ENCODE peak calls at places on chromosomes 11 and 22, in eight cellular contexts. One of them, this sample, is unnamed.

GRCh38 chr11:43937434-43938411 is 4.7 kb upstream of the C11orf96 start:
- DNase-seq in NCI-H1092 treated with DMSO at 0.1 percent for 48 hours: no peak
- DNase-seq in left colon: no peak
- DNase-seq in stimulated activated CD4-positive, alpha-beta T cell treated with anti-CD3 and anti-CD28 coated beads, Interleukin-4, amount 100 ng/mL, for 1 hour: no peak
- DNase-seq in anterior cingulate cortex: no peak
- DNase-seq in dermis blood vessel endothelial cell: peak
- DNase-seq in HFFc6: peak
- DNase-seq in NCI-H510A treated with DMSO at 0.1 percent for 48 hours: no peak
- DNase-seq in this sample: peak

GRCh38 chr11:62612366-62613274 is at the start of the genes EML3 and ROM1:
- DNase-seq in NCI-H1092 treated with DMSO at 0.1 percent for 48 hours: peak
- DNase-seq in left colon: peak
- DNase-seq in anterior cingulate cortex: peak
- DNase-seq in HFFc6: peak
- DNase-seq in NCI-H510A treated with DMSO at 0.1 percent for 48 hours: peak
- DNase-seq in dermis blood vessel endothelial cell: peak
- DNase-seq in stimulated activated CD4-positive, alpha-beta T cell treated with anti-CD3 and anti-CD28 coated beads, Interleukin-4, amount 100 ng/mL, for 1 hour: peak
- DNase-seq in this sample: peak

GRCh38 chr11:57645716-57646085 is 4.0 kb downstream of the YPEL4 start:
- DNase-seq in dermis blood vessel endothelial cell: no peak
- DNase-seq in NCI-H510A treated with DMSO at 0.1 percent for 48 hours: no peak
- DNase-seq in HFFc6: no peak
- DNase-seq in anterior cingulate cortex: no peak
- DNase-seq in NCI-H1092 treated with DMSO at 0.1 percent for 48 hours: no peak
- DNase-seq in left colon: no peak
- DNase-seq in stimulated activated CD4-positive, alpha-beta T cell treated with anti-CD3 and anti-CD28 coated beads, Interleukin-4, amount 100 ng/mL, for 1 hour: no peak
- DNase-seq in this sample: no peak

GRCh38 chr11:76269247-76269646 is 62.9 kb upstream of the WNT11 start:
- DNase-seq in stimulated activated CD4-positive, alpha-beta T cell treated with anti-CD3 and anti-CD28 coated beads, Interleukin-4, amount 100 ng/mL, for 1 hour: no peak
- DNase-seq in anterior cingulate cortex: no peak
- DNase-seq in HFFc6: no peak
- DNase-seq in NCI-H1092 treated with DMSO at 0.1 percent for 48 hours: no peak
- DNase-seq in left colon: no peak
- DNase-seq in dermis blood vessel endothelial cell: no peak
- DNase-seq in NCI-H510A treated with DMSO at 0.1 percent for 48 hours: no peak
- DNase-seq in this sample: no peak

GRCh38 chr11:20110908-20111669 is 49.2 kb downstream of the DBX1 start:
- DNase-seq in HFFc6: peak
- DNase-seq in left colon: peak
- DNase-seq in anterior cingulate cortex: peak
- DNase-seq in NCI-H510A treated with DMSO at 0.1 percent for 48 hours: peak
- DNase-seq in dermis blood vessel endothelial cell: peak
- DNase-seq in stimulated activated CD4-positive, alpha-beta T cell treated with anti-CD3 and anti-CD28 coated beads, Interleukin-4, amount 100 ng/mL, for 1 hour: peak
- DNase-seq in NCI-H1092 treated with DMSO at 0.1 percent for 48 hours: peak
- DNase-seq in this sample: peak

GRCh38 chr22:38412435-38413084 is 42.4 kb downstream of the KCNJ4 start:
- DNase-seq in NCI-H510A treated with DMSO at 0.1 percent for 48 hours: no peak
- DNase-seq in anterior cingulate cortex: no peak
- DNase-seq in NCI-H1092 treated with DMSO at 0.1 percent for 48 hours: no peak
- DNase-seq in dermis blood vessel endothelial cell: peak
- DNase-seq in HFFc6: no peak
- DNase-seq in stimulated activated CD4-positive, alpha-beta T cell treated with anti-CD3 and anti-CD28 coated beads, Interleukin-4, amount 100 ng/mL, for 1 hour: peak
- DNase-seq in left colon: peak
- DNase-seq in this sample: no peak

GRCh38 chr22:33758961-33759360 is 161.3 kb downstream of the LARGE1 start:
- DNase-seq in stimulated activated CD4-positive, alpha-beta T cell treated with anti-CD3 and anti-CD28 coated beads, Interleukin-4, amount 100 ng/mL, for 1 hour: no peak
- DNase-seq in NCI-H1092 treated with DMSO at 0.1 percent for 48 hours: no peak
- DNase-seq in anterior cingulate cortex: no peak
- DNase-seq in left colon: no peak
- DNase-seq in NCI-H510A treated with DMSO at 0.1 percent for 48 hours: no peak
- DNase-seq in HFFc6: no peak
- DNase-seq in dermis blood vessel endothelial cell: no peak
- DNase-seq in this sample: no peak

GRCh38 chr11:8092587-8093424 is 11.8 kb downstream of the TUB start:
- DNase-seq in dermis blood vessel endothelial cell: peak
- DNase-seq in anterior cingulate cortex: peak
- DNase-seq in stimulated activated CD4-positive, alpha-beta T cell treated with anti-CD3 and anti-CD28 coated beads, Interleukin-4, amount 100 ng/mL, for 1 hour: peak
- DNase-seq in NCI-H510A treated with DMSO at 0.1 percent for 48 hours: peak
- DNase-seq in NCI-H1092 treated with DMSO at 0.1 percent for 48 hours: peak
- DNase-seq in HFFc6: peak
- DNase-seq in left colon: peak
- DNase-seq in this sample: peak

GRCh38 chr11:112658521-112658920 is 302.7 kb upstream of the NCAM1 start:
- DNase-seq in stimulated activated CD4-positive, alpha-beta T cell treated with anti-CD3 and anti-CD28 coated beads, Interleukin-4, amount 100 ng/mL, for 1 hour: no peak
- DNase-seq in dermis blood vessel endothelial cell: no peak
- DNase-seq in HFFc6: no peak
- DNase-seq in NCI-H1092 treated with DMSO at 0.1 percent for 48 hours: no peak
- DNase-seq in left colon: no peak
- DNase-seq in NCI-H510A treated with DMSO at 0.1 percent for 48 hours: no peak
- DNase-seq in anterior cingulate cortex: no peak
- DNase-seq in this sample: no peak

GRCh38 chr11:65444314-65445051 is 21.9 kb downstream of the NEAT1 start:
- DNase-seq in left colon: no peak
- DNase-seq in stimulated activated CD4-positive, alpha-beta T cell treated with anti-CD3 and anti-CD28 coated beads, Interleukin-4, amount 100 ng/mL, for 1 hour: no peak
- DNase-seq in NCI-H1092 treated with DMSO at 0.1 percent for 48 hours: no peak
- DNase-seq in NCI-H510A treated with DMSO at 0.1 percent for 48 hours: no peak
- DNase-seq in anterior cingulate cortex: no peak
- DNase-seq in HFFc6: no peak
- DNase-seq in dermis blood vessel endothelial cell: peak
- DNase-seq in this sample: peak

GRCh38 chr22:46586123-46586519 is 34.1 kb upstream of the GRAMD4 start:
- DNase-seq in dermis blood vessel endothelial cell: no peak
- DNase-seq in NCI-H510A treated with DMSO at 0.1 percent for 48 hours: no peak
- DNase-seq in anterior cingulate cortex: no peak
- DNase-seq in left colon: no peak
- DNase-seq in NCI-H1092 treated with DMSO at 0.1 percent for 48 hours: no peak
- DNase-seq in stimulated activated CD4-positive, alpha-beta T cell treated with anti-CD3 and anti-CD28 coated beads, Interleukin-4, amount 100 ng/mL, for 1 hour: no peak
- DNase-seq in HFFc6: no peak
- DNase-seq in this sample: no peak

This sample was measured in MCF 10A.